ENCODE peak calls at places on chromosomes 16 and 17, in nine cellular contexts. One of them, this sample, is unnamed.

GRCh38 chr16:82181456-82182185 is 11.6 kb upstream of the MPHOSPH6 start:
- DNase-seq in aorta: no peak
- DNase-seq in BJ: no peak
- DNase-seq in IMR-90: no peak
- DNase-seq in left lung: no peak
- DNase-seq in DND-41: no peak
- DNase-seq in HCT116: no peak
- DNase-seq in adipocyte: no peak
- DNase-seq in neuronal stem cell: no peak
- DNase-seq in this sample: no peak

GRCh38 chr16:81214745-81215166 is 23.7 kb upstream of the BCO1 start:
- DNase-seq in aorta: no peak
- DNase-seq in BJ: no peak
- DNase-seq in IMR-90: peak; percentile 15
- DNase-seq in left lung: no peak
- DNase-seq in DND-41: no peak
- DNase-seq in HCT116: peak; percentile 37
- DNase-seq in adipocyte: peak; percentile 17
- DNase-seq in neuronal stem cell: no peak
- DNase-seq in this sample: no peak

GRCh38 chr16:53068423-53068833 is 13.6 kb downstream of the CHD9 start:
- DNase-seq in aorta: no peak
- DNase-seq in BJ: no peak
- DNase-seq in IMR-90: no peak
- DNase-seq in left lung: no peak
- DNase-seq in DND-41: no peak
- DNase-seq in HCT116: no peak
- DNase-seq in adipocyte: no peak
- DNase-seq in neuronal stem cell: no peak
- DNase-seq in this sample: peak; percentile 46

GRCh38 chr16:56649820-56650219 is 1.9 kb upstream of the MT1B start:
- DNase-seq in aorta: no peak
- DNase-seq in BJ: no peak
- DNase-seq in IMR-90: no peak
- DNase-seq in left lung: no peak
- DNase-seq in DND-41: no peak
- DNase-seq in HCT116: no peak
- DNase-seq in adipocyte: no peak
- DNase-seq in neuronal stem cell: no peak
- DNase-seq in this sample: no peak

GRCh38 chr17:17665255-17665654 is 16.0 kb upstream of the RAI1 start:
- DNase-seq in aorta: no peak
- DNase-seq in BJ: no peak
- DNase-seq in IMR-90: no peak
- DNase-seq in left lung: no peak
- DNase-seq in DND-41: no peak
- DNase-seq in HCT116: no peak
- DNase-seq in adipocyte: no peak
- DNase-seq in neuronal stem cell: no peak
- DNase-seq in this sample: no peak

GRCh38 chr16:83270640-83271039 is 537.1 kb upstream of the HSBP1 start:
- DNase-seq in aorta: no peak
- DNase-seq in BJ: no peak
- DNase-seq in IMR-90: no peak
- DNase-seq in left lung: no peak
- DNase-seq in DND-41: no peak
- DNase-seq in HCT116: no peak
- DNase-seq in adipocyte: no peak
- DNase-seq in neuronal stem cell: no peak
- DNase-seq in this sample: no peak

GRCh38 chr16:75471723-75472634 is 7.5 kb upstream of the TMEM170A start:
- DNase-seq in aorta: no peak
- DNase-seq in BJ: no peak
- DNase-seq in IMR-90: peak; percentile 64
- DNase-seq in left lung: peak; percentile 17
- DNase-seq in DND-41: peak; percentile 37
- DNase-seq in HCT116: no peak
- DNase-seq in adipocyte: peak; percentile 91
- DNase-seq in neuronal stem cell: peak; percentile 46
- DNase-seq in this sample: peak; percentile 21

GRCh38 chr17:57294075-57294474 is 37.8 kb downstream of the MSI2 start:
- DNase-seq in aorta: no peak
- DNase-seq in BJ: no peak
- DNase-seq in IMR-90: no peak
- DNase-seq in left lung: no peak
- DNase-seq in DND-41: peak; percentile 35
- DNase-seq in HCT116: no peak
- DNase-seq in adipocyte: no peak
- DNase-seq in neuronal stem cell: no peak
- DNase-seq in this sample: no peak

GRCh38 chr17:7839199-7839889 is 5.3 kb downstream of the KDM6B start:
- DNase-seq in aorta: no peak
- DNase-seq in BJ: no peak
- DNase-seq in IMR-90: no peak
- DNase-seq in left lung: no peak
- DNase-seq in DND-41: no peak
- DNase-seq in HCT116: no peak
- DNase-seq in adipocyte: no peak
- DNase-seq in neuronal stem cell: no peak
- DNase-seq in this sample: no peak

GRCh38 chr16:89601906-89602272 is 11.6 kb upstream of the DPEP1 start:
- DNase-seq in aorta: no peak
- DNase-seq in BJ: no peak
- DNase-seq in IMR-90: no peak
- DNase-seq in left lung: no peak
- DNase-seq in DND-41: no peak
- DNase-seq in HCT116: no peak
- DNase-seq in adipocyte: no peak
- DNase-seq in neuronal stem cell: no peak
- DNase-seq in this sample: no peak

GRCh38 chr17:81082177-81083073 is 47.5 kb downstream of the BAIAP2 start:
- DNase-seq in aorta: no peak
- DNase-seq in BJ: no peak
- DNase-seq in IMR-90: no peak
- DNase-seq in left lung: no peak
- DNase-seq in DND-41: no peak
- DNase-seq in HCT116: no peak
- DNase-seq in adipocyte: no peak
- DNase-seq in neuronal stem cell: no peak
- DNase-seq in this sample: no peak

GRCh38 chr17:29683481-29683880 is 60.8 kb upstream of the CORO6 start:
- DNase-seq in aorta: no peak
- DNase-seq in BJ: no peak
- DNase-seq in IMR-90: no peak
- DNase-seq in left lung: no peak
- DNase-seq in DND-41: no peak
- DNase-seq in HCT116: no peak
- DNase-seq in adipocyte: no peak
- DNase-seq in neuronal stem cell: no peak
- DNase-seq in this sample: no peak

GRCh38 chr17:81223758-81224122 is 975 bp upstream of the CEP131 start:
- DNase-seq in aorta: no peak
- DNase-seq in BJ: no peak
- DNase-seq in IMR-90: no peak
- DNase-seq in left lung: no peak
- DNase-seq in DND-41: no peak
- DNase-seq in HCT116: no peak
- DNase-seq in adipocyte: peak; percentile 2
- DNase-seq in neuronal stem cell: no peak
- DNase-seq in this sample: no peak

GRCh38 chr17:17741346-17742023 is 60.2 kb downstream of the RAI1 start:
- DNase-seq in aorta: no peak
- DNase-seq in BJ: no peak
- DNase-seq in IMR-90: no peak
- DNase-seq in left lung: no peak
- DNase-seq in DND-41: no peak
- DNase-seq in HCT116: no peak
- DNase-seq in adipocyte: peak; percentile 30
- DNase-seq in neuronal stem cell: peak; percentile 74
- DNase-seq in this sample: no peak

GRCh38 chr17:13568746-13569739 is 32.7 kb downstream of the HS3ST3A1 start:
- DNase-seq in aorta: no peak
- DNase-seq in BJ: no peak
- DNase-seq in IMR-90: no peak
- DNase-seq in left lung: no peak
- DNase-seq in DND-41: no peak
- DNase-seq in HCT116: no peak
- DNase-seq in adipocyte: no peak
- DNase-seq in neuronal stem cell: no peak
- DNase-seq in this sample: no peak

GRCh38 chr17:5011928-5012327 is 14.2 kb downstream of the KIF1C start:
- DNase-seq in aorta: no peak
- DNase-seq in BJ: no peak
- DNase-seq in IMR-90: peak; percentile 72
- DNase-seq in left lung: no peak
- DNase-seq in DND-41: no peak
- DNase-seq in HCT116: no peak
- DNase-seq in adipocyte: peak; percentile 8
- DNase-seq in neuronal stem cell: no peak
- DNase-seq in this sample: no peak

GRCh38 chr17:71325886-71326285 is 794.9 kb upstream of the SOX9 start:
- DNase-seq in aorta: no peak
- DNase-seq in BJ: no peak
- DNase-seq in IMR-90: no peak
- DNase-seq in left lung: no peak
- DNase-seq in DND-41: no peak
- DNase-seq in HCT116: no peak
- DNase-seq in adipocyte: no peak
- DNase-seq in neuronal stem cell: no peak
- DNase-seq in this sample: no peak

GRCh38 chr16:8182761-8183160 is 407.6 kb downstream of the TMEM114 start:
- DNase-seq in aorta: no peak
- DNase-seq in BJ: no peak
- DNase-seq in IMR-90: no peak
- DNase-seq in left lung: no peak
- DNase-seq in DND-41: no peak
- DNase-seq in HCT116: no peak
- DNase-seq in adipocyte: no peak
- DNase-seq in neuronal stem cell: no peak
- DNase-seq in this sample: no peak

GRCh38 chr16:24070851-24071250 is 185.3 kb upstream of the CACNG3 start:
- DNase-seq in aorta: no peak
- DNase-seq in BJ: no peak
- DNase-seq in IMR-90: peak; percentile 22
- DNase-seq in left lung: no peak
- DNase-seq in DND-41: peak; percentile 43
- DNase-seq in HCT116: peak; percentile 43
- DNase-seq in adipocyte: peak; percentile 6
- DNase-seq in neuronal stem cell: peak; percentile 47
- DNase-seq in this sample: peak; percentile 30

GRCh38 chr16:27676807-27677206 is 126.9 kb downstream of the KATNIP start:
- DNase-seq in aorta: no peak
- DNase-seq in BJ: no peak
- DNase-seq in IMR-90: peak; percentile 80
- DNase-seq in left lung: no peak
- DNase-seq in DND-41: no peak
- DNase-seq in HCT116: no peak
- DNase-seq in adipocyte: peak; percentile 55
- DNase-seq in neuronal stem cell: no peak
- DNase-seq in this sample: no peak

GRCh38 chr17:55238931-55239297 is 25.8 kb upstream of the HLF start:
- DNase-seq in aorta: no peak
- DNase-seq in BJ: no peak
- DNase-seq in IMR-90: no peak
- DNase-seq in left lung: no peak
- DNase-seq in DND-41: peak; percentile 32
- DNase-seq in HCT116: no peak
- DNase-seq in adipocyte: no peak
- DNase-seq in neuronal stem cell: no peak
- DNase-seq in this sample: peak; percentile 7

GRCh38 chr16:70804153-70804728 is 3.3 kb upstream of the VAC14 start:
- DNase-seq in aorta: no peak
- DNase-seq in BJ: peak; percentile 26
- DNase-seq in IMR-90: peak; percentile 93
- DNase-seq in left lung: no peak
- DNase-seq in DND-41: no peak
- DNase-seq in HCT116: no peak
- DNase-seq in adipocyte: peak; percentile 18
- DNase-seq in neuronal stem cell: no peak
- DNase-seq in this sample: no peak
- H3K4me3 ChIP-seq in aorta: no peak overlapping the region
- H3K4me3 ChIP-seq in BJ: no peak overlapping the region
- H3K4me3 ChIP-seq in IMR-90: peak overlapping the region; percentile 25
- H3K4me3 ChIP-seq in left lung: no peak overlapping the region
- H3K4me3 ChIP-seq in DND-41: no peak overlapping the region
- H3K4me3 ChIP-seq in HCT116: no peak overlapping the region
- H3K4me3 ChIP-seq in adipocyte: no peak overlapping the region
- H3K4me3 ChIP-seq in neuronal stem cell: no peak overlapping the region
- H3K4me3 ChIP-seq in this sample: no peak overlapping the region

GRCh38 chr16:14486520-14487303 is 143.3 kb downstream of the PARN start:
- DNase-seq in aorta: peak; percentile 85
- DNase-seq in BJ: peak; percentile 85
- DNase-seq in IMR-90: peak; percentile 94
- DNase-seq in left lung: no peak
- DNase-seq in DND-41: no peak
- DNase-seq in HCT116: peak; percentile 57
- DNase-seq in adipocyte: peak; percentile 95
- DNase-seq in neuronal stem cell: no peak
- DNase-seq in this sample: no peak
- H3K4me3 ChIP-seq in aorta: no peak overlapping the region
- H3K4me3 ChIP-seq in BJ: peak overlapping the region; percentile 23
- H3K4me3 ChIP-seq in IMR-90: peak overlapping the region; percentile 2
- H3K4me3 ChIP-seq in left lung: no peak overlapping the region
- H3K4me3 ChIP-seq in DND-41: no peak overlapping the region
- H3K4me3 ChIP-seq in HCT116: peak overlapping the region; percentile 2
- H3K4me3 ChIP-seq in adipocyte: peak overlapping the region; percentile 83
- H3K4me3 ChIP-seq in neuronal stem cell: no peak overlapping the region
- H3K4me3 ChIP-seq in this sample: no peak overlapping the region

GRCh38 chr16:72182976-72183375 is 11.0 kb upstream of the PMFBP1 start:
- DNase-seq in aorta: no peak
- DNase-seq in BJ: no peak
- DNase-seq in IMR-90: no peak
- DNase-seq in left lung: no peak
- DNase-seq in DND-41: no peak
- DNase-seq in HCT116: no peak
- DNase-seq in adipocyte: no peak
- DNase-seq in neuronal stem cell: no peak
- DNase-seq in this sample: no peak
- H3K4me3 ChIP-seq in aorta: no peak overlapping the region
- H3K4me3 ChIP-seq in BJ: no peak overlapping the region
- H3K4me3 ChIP-seq in IMR-90: no peak overlapping the region
- H3K4me3 ChIP-seq in left lung: no peak overlapping the region
- H3K4me3 ChIP-seq in DND-41: no peak overlapping the region
- H3K4me3 ChIP-seq in HCT116: no peak overlapping the region
- H3K4me3 ChIP-seq in adipocyte: no peak overlapping the region
- H3K4me3 ChIP-seq in neuronal stem cell: no peak overlapping the region
- H3K4me3 ChIP-seq in this sample: no peak overlapping the region

GRCh38 chr17:75843577-75844529 is at the start of gene UNC13D:
- DNase-seq in aorta: no peak
- DNase-seq in BJ: no peak
- DNase-seq in IMR-90: no peak
- DNase-seq in left lung: peak; percentile 90
- DNase-seq in DND-41: peak; percentile 82
- DNase-seq in HCT116: no peak
- DNase-seq in adipocyte: no peak
- DNase-seq in neuronal stem cell: no peak
- DNase-seq in this sample: peak; percentile 58
- H3K4me3 ChIP-seq in aorta: no peak within 1 kb of the TSS
- H3K4me3 ChIP-seq in BJ: no peak within 1 kb of the TSS
- H3K4me3 ChIP-seq in IMR-90: no peak within 1 kb of the TSS
- H3K4me3 ChIP-seq in left lung: peak within 1 kb of the TSS; percentile 21
- H3K4me3 ChIP-seq in DND-41: peak within 1 kb of the TSS; percentile 98
- H3K4me3 ChIP-seq in HCT116: peak within 1 kb of the TSS; percentile 57
- H3K4me3 ChIP-seq in adipocyte: no peak within 1 kb of the TSS
- H3K4me3 ChIP-seq in neuronal stem cell: no peak within 1 kb of the TSS
- H3K4me3 ChIP-seq in this sample: peak within 1 kb of the TSS; percentile 82